ENCODE peak calls at places on chromosomes 4 and X, in five cellular contexts. G is IMR-90, J is H9, D is mesenchymal stem cell, I is H1. C is an unnamed sample.

GRCh38 chr4:183035726-183036415 is 63.2 kb upstream of the WWC2 start:
- DNase-seq in G (no peak), J (peak; percentile 39), D (no peak), I (no peak), C (no peak)

GRCh38 chrX:132737743-132738142 is 220.7 kb downstream of the HS6ST2 start:
- DNase-seq in G (no peak), J (no peak), D (no peak), I (no peak), C (no peak)

GRCh38 chr4:102500371-102501175 is 586 bp upstream of the NFKB1 start:
- DNase-seq in G (peak; percentile 61), J (peak; percentile 48), D (peak; percentile 67), I (no peak), C (peak; percentile 11)

GRCh38 chr4:32519060-32519459 is 1798.9 kb downstream of the PCDH7 start:
- DNase-seq in G (no peak), J (no peak), D (no peak), I (no peak), C (no peak)

GRCh38 chr4:4627111-4627510 is 85.3 kb upstream of the STX18 start:
- DNase-seq in G (no peak), J (peak; percentile 47), D (no peak), I (no peak), C (no peak)

GRCh38 chrX:1074755-1075154 is 137.7 kb downstream of the CRLF2 start:
- DNase-seq in G (no peak), J (no peak), D (no peak), I (no peak), C (no peak)

GRCh38 chr4:70793626-70794025 is 46.1 kb downstream of the GRSF1 start:
- DNase-seq in G (no peak), J (no peak), D (no peak), I (no peak), C (no peak)

GRCh38 chr4:52951016-52951415 is 88.9 kb downstream of the RASL11B start:
- DNase-seq in G (peak; percentile 26), J (no peak), D (no peak), I (no peak), C (no peak)

GRCh38 chr4:33883111-33883510 is 2361.2 kb downstream of the ARAP2 start:
- DNase-seq in G (no peak), J (no peak), D (no peak), I (no peak), C (no peak)

GRCh38 chr4:35342833-35343232 is 901.5 kb downstream of the ARAP2 start:
- DNase-seq in G (no peak), J (no peak), D (no peak), I (no peak), C (no peak)

GRCh38 chr4:170109586-170110289 is 20.0 kb upstream of the AADAT start:
- DNase-seq in G (no peak), J (no peak), D (no peak), I (no peak), C (no peak)

GRCh38 chrX:12548746-12549145 is 242.5 kb upstream of the PRPS2 start:
- DNase-seq in G (peak; percentile 17), J (peak; percentile 29), D (peak; percentile 4), I (no peak), C (peak; percentile 40)

GRCh38 chrX:124203311-124203710 is 129.1 kb upstream of the TEX13D start:
- DNase-seq in G (no peak), J (no peak), D (no peak), I (no peak), C (no peak)

GRCh38 chrX:132636080-132636479 is 147.2 kb upstream of the MBNL3 start:
- DNase-seq in G (no peak), J (no peak), D (no peak), I (no peak), C (no peak)

GRCh38 chr4:125244848-125245450 is 69.8 kb upstream of the FAT4 start:
- DNase-seq in G (peak; percentile 47), J (no peak), D (peak; percentile 36), I (no peak), C (no peak)

GRCh38 chr4:71814433-71814832 is 30.6 kb upstream of the GC start:
- DNase-seq in G (no peak), J (peak; percentile 58), D (no peak), I (no peak), C (peak; percentile 8)

GRCh38 chrX:74923942-74924448 is 1.3 kb downstream of the NEXMIF start:
- DNase-seq in G (no peak), J (no peak), D (no peak), I (no peak), C (peak; percentile 1)

GRCh38 chrX:99820197-99820596 is 589.9 kb downstream of the PCDH19 start:
- DNase-seq in G (no peak), J (no peak), D (no peak), I (no peak), C (no peak)

GRCh38 chr4:55216871-55217635 is 91.7 kb upstream of the KDR start:
- DNase-seq in G (no peak), J (no peak), D (peak; percentile 11), I (no peak), C (no peak)

DNA sequence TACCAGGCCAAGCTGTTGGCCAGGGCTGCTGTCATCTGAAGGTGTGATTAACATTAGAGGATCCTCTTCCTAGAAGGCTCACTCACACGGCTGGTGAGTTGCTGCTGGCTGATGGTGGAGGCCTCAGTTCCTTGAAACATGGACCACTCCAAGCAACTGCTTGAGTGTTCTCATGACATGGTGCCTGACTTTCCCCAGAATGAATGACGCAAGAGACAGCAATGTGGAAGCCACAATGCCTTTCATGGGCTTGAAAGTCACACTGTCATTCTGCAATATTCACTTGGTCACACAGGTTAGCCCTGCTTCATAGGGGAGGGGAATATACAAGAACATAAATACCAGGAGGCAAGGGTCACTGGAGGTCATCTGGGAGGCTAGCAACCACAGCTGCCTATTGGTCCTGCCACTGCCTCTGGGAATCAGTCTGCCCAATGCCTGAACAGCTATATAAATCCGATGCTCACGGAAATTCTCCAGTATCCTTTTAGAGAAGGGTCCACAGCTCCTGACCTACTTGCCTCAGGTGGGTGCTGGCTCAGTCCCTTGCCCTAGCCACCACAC is 97.1 kb upstream of the MAML3 start:
- DNase-seq in G (no peak), J (no peak), D (peak; percentile 52), I (no peak), C (no peak)
- H2BK120ac ChIP-seq in G (peak overlapping the region; percentile 25), J (no peak overlapping the region), D (no peak overlapping the region), I (no peak overlapping the region), C (no peak overlapping the region)

GRCh38 chr4:8200302-8200975 is 1.3 kb downstream of the SH3TC1 start:
- DNase-seq in G (peak; percentile 31), J (no peak), D (peak; percentile 28), I (no peak), C (no peak)

GRCh38 chr4:8198206-8198905 is 734 bp upstream of the SH3TC1 start:
- DNase-seq in G (no peak), J (no peak), D (no peak), I (no peak), C (no peak)

GRCh38 chr4:8201341-8201781 is 2.3 kb downstream of the SH3TC1 start:
- DNase-seq in G (no peak), J (no peak), D (no peak), I (no peak), C (no peak)

GRCh38 chr4:8198906-8199593 is at the start of gene SH3TC1:
- DNase-seq in G (peak; percentile 86), J (no peak), D (peak; percentile 94), I (no peak), C (no peak)

DNA sequence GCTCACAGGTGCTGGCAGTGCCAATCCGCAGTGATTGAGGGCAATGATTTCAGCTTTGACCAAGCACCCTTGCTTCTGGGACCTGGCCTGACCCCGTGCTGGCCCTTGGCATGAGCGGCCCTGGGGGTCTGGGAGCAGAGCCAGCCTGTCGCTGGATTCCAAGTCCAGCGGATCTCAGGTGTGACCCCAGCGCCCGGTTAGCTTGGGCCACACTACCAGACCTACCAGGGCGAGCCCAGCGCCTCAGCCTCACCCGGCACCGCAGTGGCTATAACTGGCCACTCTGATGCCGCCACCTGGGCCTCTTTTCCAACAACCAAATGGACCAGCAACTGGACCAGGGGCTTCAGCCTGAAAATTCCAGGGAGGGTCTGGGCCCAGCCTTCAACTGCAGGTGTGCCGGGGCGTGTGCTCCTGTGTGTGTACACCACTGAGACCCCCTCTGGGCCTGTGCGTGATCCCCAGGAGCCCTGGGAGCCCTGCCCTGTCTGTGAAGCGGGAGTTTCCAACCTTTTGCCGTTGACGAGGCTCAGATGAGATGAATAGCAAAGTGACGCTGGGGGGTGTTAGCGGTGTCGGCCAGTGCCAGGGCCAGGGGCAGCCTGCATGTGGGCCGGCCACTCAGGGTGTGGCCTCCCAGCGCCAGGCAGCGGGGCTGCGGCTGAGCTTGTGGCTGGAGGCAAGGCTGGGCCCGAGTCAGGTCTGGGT is 658 bp downstream of the SH3TC1 start:
- DNase-seq in G (no peak), J (no peak), D (no peak), I (no peak), C (no peak)
- H3K4ac ChIP-seq in G (peak overlapping the region; percentile 73), J (no peak overlapping the region), D (peak overlapping the region; percentile 92), I (no peak overlapping the region), C (no peak overlapping the region)

GRCh38 chr4:20266215-20267082 is 14.7 kb downstream of the SLIT2 start:
- DNase-seq in G (peak; percentile 61), J (no peak), D (no peak), I (no peak), C (no peak)
- H2AFZ ChIP-seq in G (no peak overlapping the region), J (no peak overlapping the region), D (no peak overlapping the region), I (peak overlapping the region; percentile 10), C (peak overlapping the region; percentile 59)

DNA sequence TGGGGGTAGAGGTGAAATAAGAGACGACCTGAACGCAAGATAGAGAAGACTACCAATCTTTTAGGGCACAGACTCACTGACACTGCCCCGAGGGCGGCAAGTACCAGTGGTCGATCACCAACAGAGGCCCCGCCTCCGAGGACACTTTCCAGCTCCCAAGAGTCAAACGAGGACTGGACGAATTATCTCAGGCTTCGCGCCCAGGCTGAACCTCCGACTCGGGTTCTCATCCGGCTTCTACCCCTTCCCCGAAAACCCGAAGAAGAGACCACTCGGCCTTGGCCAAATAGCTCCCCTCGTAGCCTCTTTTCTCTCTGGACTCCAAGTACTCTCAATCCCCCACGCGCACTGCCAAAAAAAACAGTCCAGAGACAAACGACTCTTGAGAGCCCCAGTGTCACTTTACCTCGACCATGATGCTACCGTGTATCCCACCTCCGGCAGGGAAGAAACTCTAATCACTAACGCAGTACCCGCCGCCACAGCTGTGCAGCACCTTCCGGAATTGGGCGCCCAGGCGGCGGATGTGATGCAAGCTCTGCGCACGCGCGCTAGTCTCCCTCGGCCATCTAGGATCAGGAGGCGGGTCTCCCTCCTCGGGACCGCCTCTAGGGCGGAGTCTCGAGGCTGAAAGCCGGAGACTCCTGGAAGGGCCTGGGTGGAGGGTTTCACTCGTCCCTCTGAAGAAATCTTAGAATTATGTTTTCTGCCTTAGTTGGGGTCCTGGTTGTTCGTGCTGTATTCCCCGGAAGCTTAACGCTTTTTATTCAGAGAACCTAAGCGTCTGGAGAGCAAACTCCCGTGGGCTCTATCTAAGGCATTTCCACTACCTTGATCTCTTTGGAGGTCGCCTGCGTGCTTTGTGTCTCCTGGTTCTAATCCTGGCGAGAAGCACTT is at the start of gene PLRG1:
- DNase-seq in G (peak; percentile 91), J (peak; percentile 95), D (peak; percentile 95), I (peak; percentile 82), C (peak; percentile 92)
- H2BK120ac ChIP-seq in G (no peak within 1 kb of the TSS), J (no peak within 1 kb of the TSS), D (peak within 1 kb of the TSS; percentile 27), I (no peak within 1 kb of the TSS), C (no peak within 1 kb of the TSS)

GRCh38 chrX:51743179-51743957 is at the start of gene GSPT2:
- DNase-seq in G (peak; percentile 76), J (peak; percentile 61), D (peak; percentile 72), I (peak; percentile 23), C (peak; percentile 9)
- H3K4ac ChIP-seq in G (peak within 1 kb of the TSS; percentile 59), J (no peak within 1 kb of the TSS), D (peak within 1 kb of the TSS; percentile 40), I (peak within 1 kb of the TSS; percentile 78), C (no peak within 1 kb of the TSS)

GRCh38 chrX:57933321-57933720 is 23.1 kb upstream of the ZXDA start:
- DNase-seq in G (no peak), J (no peak), D (no peak), I (no peak), C (no peak)
- H2AFZ ChIP-seq in G (no peak overlapping the region), J (no peak overlapping the region), D (no peak overlapping the region), I (no peak overlapping the region), C (no peak overlapping the region)